ENCODE peak calls at places on chromosomes 13 and 19, in nine cellular contexts. One of them, this sample, is unnamed.

GRCh38 chr13:39415003-39415402 is 188.0 kb downstream of the LHFPL6 start:
- DNase-seq in heart left ventricle: no peak
- DNase-seq in cardiac fibroblast: peak; percentile 78
- DNase-seq in coronary artery: no peak
- DNase-seq in mucosa of descending colon: no peak
- DNase-seq in uterus: peak; percentile 41
- DNase-seq in GM12865: no peak
- DNase-seq in fibroblast of lung: peak; percentile 72
- DNase-seq in BE2C: no peak
- DNase-seq in this sample: no peak

GRCh38 chr13:76976488-76976887 is 15.4 kb upstream of the CLN5 start:
- DNase-seq in heart left ventricle: no peak
- DNase-seq in cardiac fibroblast: no peak
- DNase-seq in coronary artery: no peak
- DNase-seq in mucosa of descending colon: no peak
- DNase-seq in uterus: no peak
- DNase-seq in GM12865: no peak
- DNase-seq in fibroblast of lung: no peak
- DNase-seq in BE2C: no peak
- DNase-seq in this sample: no peak

GRCh38 chr13:33017410-33017929 is 1.2 kb downstream of the KL start:
- DNase-seq in heart left ventricle: no peak
- DNase-seq in cardiac fibroblast: peak; percentile 48
- DNase-seq in coronary artery: no peak
- DNase-seq in mucosa of descending colon: peak; percentile 54
- DNase-seq in uterus: peak; percentile 41
- DNase-seq in GM12865: peak; percentile 94
- DNase-seq in fibroblast of lung: peak; percentile 16
- DNase-seq in BE2C: no peak
- DNase-seq in this sample: no peak

GRCh38 chr13:94435604-94436226 is 43.8 kb downstream of the DCT start:
- DNase-seq in heart left ventricle: no peak
- DNase-seq in cardiac fibroblast: peak; percentile 68
- DNase-seq in coronary artery: no peak
- DNase-seq in mucosa of descending colon: no peak
- DNase-seq in uterus: no peak
- DNase-seq in GM12865: peak; percentile 49
- DNase-seq in fibroblast of lung: peak; percentile 80
- DNase-seq in BE2C: no peak
- DNase-seq in this sample: no peak

GRCh38 chr19:46944918-46945628 is 74.6 kb upstream of the NPAS1 start:
- DNase-seq in heart left ventricle: peak; percentile 75
- DNase-seq in cardiac fibroblast: peak; percentile 62
- DNase-seq in coronary artery: peak; percentile 89
- DNase-seq in mucosa of descending colon: peak; percentile 62
- DNase-seq in uterus: peak; percentile 50
- DNase-seq in GM12865: no peak
- DNase-seq in fibroblast of lung: peak; percentile 66
- DNase-seq in BE2C: peak; percentile 40
- DNase-seq in this sample: no peak

GRCh38 chr19:305240-306150 is 14.3 kb upstream of the PLPP2 start:
- DNase-seq in heart left ventricle: peak; percentile 54
- DNase-seq in cardiac fibroblast: no peak
- DNase-seq in coronary artery: peak; percentile 61
- DNase-seq in mucosa of descending colon: no peak
- DNase-seq in uterus: peak; percentile 10
- DNase-seq in GM12865: no peak
- DNase-seq in fibroblast of lung: no peak
- DNase-seq in BE2C: no peak
- DNase-seq in this sample: no peak

GRCh38 chr19:31113250-31113685 is 236.0 kb downstream of the TSHZ3 start:
- DNase-seq in heart left ventricle: no peak
- DNase-seq in cardiac fibroblast: peak; percentile 38
- DNase-seq in coronary artery: no peak
- DNase-seq in mucosa of descending colon: no peak
- DNase-seq in uterus: no peak
- DNase-seq in GM12865: no peak
- DNase-seq in fibroblast of lung: no peak
- DNase-seq in BE2C: no peak
- DNase-seq in this sample: no peak

GRCh38 chr13:44770951-44771350 is 194.8 kb upstream of the TSC22D1 start:
- DNase-seq in heart left ventricle: no peak
- DNase-seq in cardiac fibroblast: no peak
- DNase-seq in coronary artery: no peak
- DNase-seq in mucosa of descending colon: no peak
- DNase-seq in uterus: no peak
- DNase-seq in GM12865: no peak
- DNase-seq in fibroblast of lung: no peak
- DNase-seq in BE2C: no peak
- DNase-seq in this sample: no peak

DNA sequence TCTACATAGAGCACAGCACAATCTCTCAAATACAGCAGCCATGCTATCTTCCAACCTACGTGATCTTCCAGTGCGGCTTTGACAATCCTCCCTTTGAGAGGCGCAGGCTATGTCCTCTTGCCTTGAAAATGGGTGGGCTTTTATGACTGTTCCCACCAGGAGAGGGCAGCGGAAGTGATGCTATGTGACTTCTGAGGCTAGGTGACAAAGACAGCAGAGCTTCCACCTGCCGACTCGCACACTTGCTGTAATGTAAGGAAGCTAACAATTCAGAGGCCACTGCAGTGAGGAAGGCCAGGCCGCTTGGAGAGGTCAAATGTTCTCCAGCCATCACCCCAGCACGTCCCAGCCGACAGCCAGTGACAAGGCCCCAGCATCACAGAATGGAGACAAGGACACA is 65.8 kb downstream of the MRPL57 start:
- DNase-seq in heart left ventricle: no peak
- DNase-seq in cardiac fibroblast: no peak
- DNase-seq in coronary artery: no peak
- DNase-seq in mucosa of descending colon: no peak
- DNase-seq in uterus: no peak
- DNase-seq in GM12865: no peak
- DNase-seq in fibroblast of lung: no peak
- DNase-seq in BE2C: peak; percentile 28
- DNase-seq in this sample: no peak
- TF ChIP-seq CTCF in heart left ventricle: no peak
- TF ChIP-seq CTCF in cardiac fibroblast: no peak
- TF ChIP-seq CTCF in coronary artery: no peak
- TF ChIP-seq CTCF in mucosa of descending colon: no peak
- TF ChIP-seq CTCF in uterus: no peak
- TF ChIP-seq CTCF in GM12865: no peak
- TF ChIP-seq CTCF in fibroblast of lung: no peak
- TF ChIP-seq CTCF in BE2C: peak; percentile 35
- TF ChIP-seq CTCF in this sample: no peak

DNA sequence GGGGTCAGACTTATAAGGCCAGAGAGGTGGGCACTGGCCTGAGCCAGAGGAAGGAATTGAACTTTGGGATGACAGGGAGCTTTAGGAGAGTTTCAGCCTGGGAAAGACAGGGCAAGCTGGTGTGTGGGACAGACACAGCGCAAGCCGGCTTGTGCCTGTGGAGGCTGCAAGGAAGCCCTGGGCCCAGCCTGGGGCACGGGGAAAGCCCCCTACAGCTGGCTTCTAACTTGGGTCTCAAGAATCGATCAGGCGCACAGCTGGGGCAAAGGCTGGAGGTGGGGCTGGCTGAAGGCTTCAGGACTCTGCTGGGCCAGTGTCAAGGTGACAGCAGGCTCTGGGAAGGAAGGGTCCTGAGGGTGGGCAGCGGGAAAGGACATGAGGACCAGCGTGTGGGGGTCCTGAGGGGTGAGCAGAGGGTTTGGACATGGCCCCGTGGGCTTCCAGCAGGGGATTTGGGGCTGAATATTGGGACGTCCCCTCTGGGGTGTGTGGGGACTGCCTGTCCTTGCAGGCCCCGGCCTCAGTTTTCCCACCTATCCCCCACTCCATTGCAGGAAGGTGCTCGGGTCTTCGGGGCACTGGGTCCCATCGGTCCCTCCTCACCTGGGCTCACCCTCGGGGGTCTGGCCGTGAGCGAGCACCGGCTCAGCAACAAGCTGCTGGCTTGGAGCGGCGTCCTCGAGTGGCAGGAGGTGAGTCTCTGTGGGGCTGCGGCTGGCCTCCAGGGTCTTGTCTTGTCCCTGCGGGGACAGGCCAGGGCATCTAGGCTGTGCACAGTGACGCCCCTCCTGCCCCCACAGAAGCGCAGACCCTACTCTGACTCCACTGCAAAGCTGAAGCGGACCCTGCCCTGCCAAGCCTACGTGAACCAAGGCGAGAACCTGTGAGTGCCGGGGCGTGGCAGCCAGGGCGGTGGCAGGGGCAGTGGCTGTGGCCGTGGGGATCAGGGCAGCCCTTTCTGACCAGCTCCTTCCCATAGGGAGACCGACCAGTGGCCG is 3.2 kb downstream of the PTOV1 start:
- DNase-seq in heart left ventricle: peak; percentile 65
- DNase-seq in cardiac fibroblast: no peak
- DNase-seq in coronary artery: no peak
- DNase-seq in mucosa of descending colon: peak; percentile 39
- DNase-seq in uterus: no peak
- DNase-seq in GM12865: no peak
- DNase-seq in fibroblast of lung: no peak
- DNase-seq in BE2C: no peak
- DNase-seq in this sample: no peak
- H3K4me3 ChIP-seq in heart left ventricle: no peak overlapping the region
- H3K4me3 ChIP-seq in cardiac fibroblast: no peak overlapping the region
- H3K4me3 ChIP-seq in coronary artery: no peak overlapping the region
- H3K4me3 ChIP-seq in mucosa of descending colon: no peak overlapping the region
- H3K4me3 ChIP-seq in uterus: no peak overlapping the region
- H3K4me3 ChIP-seq in GM12865: no peak overlapping the region
- H3K4me3 ChIP-seq in fibroblast of lung: no peak overlapping the region
- H3K4me3 ChIP-seq in BE2C: no peak overlapping the region
- H3K4me3 ChIP-seq in this sample: no peak overlapping the region

GRCh38 chr19:50537769-50538230 is 24.1 kb upstream of the ASPDH start:
- DNase-seq in heart left ventricle: peak; percentile 85
- DNase-seq in cardiac fibroblast: peak; percentile 84
- DNase-seq in coronary artery: no peak
- DNase-seq in mucosa of descending colon: peak; percentile 78
- DNase-seq in uterus: peak; percentile 47
- DNase-seq in GM12865: peak; percentile 84
- DNase-seq in fibroblast of lung: peak; percentile 67
- DNase-seq in BE2C: peak; percentile 92
- DNase-seq in this sample: peak; percentile 28

GRCh38 chr19:50535672-50536071 is 22.0 kb upstream of the ASPDH start:
- DNase-seq in heart left ventricle: no peak
- DNase-seq in cardiac fibroblast: no peak
- DNase-seq in coronary artery: peak; percentile 72
- DNase-seq in mucosa of descending colon: no peak
- DNase-seq in uterus: no peak
- DNase-seq in GM12865: no peak
- DNase-seq in fibroblast of lung: no peak
- DNase-seq in BE2C: peak; percentile 12
- DNase-seq in this sample: no peak

GRCh38 chr19:50534478-50534877 is 20.8 kb upstream of the ASPDH start:
- DNase-seq in heart left ventricle: no peak
- DNase-seq in cardiac fibroblast: no peak
- DNase-seq in coronary artery: no peak
- DNase-seq in mucosa of descending colon: no peak
- DNase-seq in uterus: no peak
- DNase-seq in GM12865: peak; percentile 68
- DNase-seq in fibroblast of lung: no peak
- DNase-seq in BE2C: no peak
- DNase-seq in this sample: no peak

GRCh38 chr19:50537306-50537685 is 23.6 kb upstream of the ASPDH start:
- DNase-seq in heart left ventricle: no peak
- DNase-seq in cardiac fibroblast: no peak
- DNase-seq in coronary artery: no peak
- DNase-seq in mucosa of descending colon: no peak
- DNase-seq in uterus: no peak
- DNase-seq in GM12865: no peak
- DNase-seq in fibroblast of lung: no peak
- DNase-seq in BE2C: no peak
- DNase-seq in this sample: no peak

DNA sequence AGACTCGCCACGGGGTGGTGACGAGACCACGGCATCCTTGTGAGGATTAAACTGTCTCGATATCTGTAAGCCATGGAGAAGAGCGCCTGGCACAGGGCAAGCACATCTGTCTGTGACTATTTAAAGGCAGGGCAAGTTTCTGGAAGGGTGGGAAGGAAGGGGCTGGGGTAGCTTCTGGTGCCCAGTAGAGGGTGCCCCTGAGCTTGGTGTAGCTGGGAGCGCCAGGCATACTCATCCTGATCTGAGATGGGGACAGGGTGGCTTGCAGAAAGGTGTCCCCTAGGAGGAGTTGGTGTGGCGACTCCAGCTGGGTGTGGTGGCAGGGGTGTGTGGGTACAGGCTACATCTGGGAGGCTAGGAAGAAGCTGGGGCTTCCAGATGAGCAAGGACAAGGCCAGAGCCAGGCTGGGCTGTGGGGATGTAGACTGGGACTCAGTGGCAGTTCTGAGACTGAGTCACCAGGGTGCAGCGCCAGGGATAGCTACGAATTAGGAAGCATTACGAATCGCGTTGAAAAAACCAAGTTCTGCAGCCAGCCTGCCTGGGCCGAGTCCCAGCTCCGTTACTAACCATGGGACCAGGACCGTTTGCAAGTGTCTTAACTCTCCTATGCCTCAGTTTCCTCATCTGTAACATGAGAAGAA is 23.1 kb upstream of the ASPDH start:
- DNase-seq in heart left ventricle: no peak
- DNase-seq in cardiac fibroblast: no peak
- DNase-seq in coronary artery: no peak
- DNase-seq in mucosa of descending colon: no peak
- DNase-seq in uterus: no peak
- DNase-seq in GM12865: no peak
- DNase-seq in fibroblast of lung: no peak
- DNase-seq in BE2C: no peak
- DNase-seq in this sample: no peak
- TF ChIP-seq CTCF in heart left ventricle: no peak
- TF ChIP-seq CTCF in cardiac fibroblast: no peak
- TF ChIP-seq CTCF in coronary artery: no peak
- TF ChIP-seq CTCF in mucosa of descending colon: no peak
- TF ChIP-seq CTCF in uterus: no peak
- TF ChIP-seq CTCF in GM12865: peak; percentile 6
- TF ChIP-seq CTCF in fibroblast of lung: no peak
- TF ChIP-seq CTCF in BE2C: no peak
- TF ChIP-seq CTCF in this sample: no peak

DNA sequence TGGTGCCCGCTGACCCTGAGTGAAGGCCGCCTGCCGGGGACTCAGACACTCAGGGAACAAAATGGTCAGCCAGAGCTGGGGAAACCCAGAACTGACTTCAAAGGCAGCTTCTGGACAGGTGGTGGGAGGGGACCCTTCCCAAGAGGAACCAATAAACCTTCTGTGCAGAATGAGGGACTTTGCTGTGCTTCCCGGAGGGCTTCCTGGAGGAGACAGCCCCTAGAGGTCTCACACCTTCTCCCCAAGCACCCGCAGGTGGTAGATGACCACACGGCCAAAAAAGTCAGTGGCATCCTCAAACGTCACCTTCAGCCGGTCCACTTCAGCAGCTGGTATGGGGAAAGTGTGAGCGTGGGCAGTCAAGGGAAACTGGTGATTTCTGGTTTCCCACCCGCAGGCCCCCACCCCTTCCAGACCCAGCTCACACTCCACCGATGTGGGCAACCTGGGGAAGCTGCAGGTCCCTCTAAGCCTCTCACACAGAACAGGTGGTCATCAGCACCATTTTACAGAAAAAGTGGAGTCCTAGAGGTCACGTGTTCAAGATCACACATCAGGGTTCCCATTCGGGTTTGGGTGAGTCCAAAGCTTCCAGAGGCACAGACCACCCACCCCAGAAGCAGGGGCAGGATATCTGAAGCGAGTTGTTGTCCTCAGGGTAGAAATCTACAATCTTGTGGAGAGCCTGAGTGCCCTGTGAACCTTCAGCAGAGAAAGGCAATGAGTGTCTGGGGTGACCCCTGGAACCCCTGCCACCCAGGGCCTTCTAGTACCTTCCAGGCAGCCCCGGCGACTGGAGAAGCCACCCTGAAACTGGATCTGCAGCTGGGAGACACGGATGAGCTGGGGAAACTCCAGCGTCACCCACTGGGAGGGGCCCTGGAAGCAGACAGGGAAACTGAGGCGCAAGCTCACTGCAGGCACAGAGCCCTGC is 1.2 kb downstream of the NR2C2AP start:
- DNase-seq in heart left ventricle: no peak
- DNase-seq in cardiac fibroblast: no peak
- DNase-seq in coronary artery: no peak
- DNase-seq in mucosa of descending colon: no peak
- DNase-seq in uterus: no peak
- DNase-seq in GM12865: no peak
- DNase-seq in fibroblast of lung: no peak
- DNase-seq in BE2C: no peak
- DNase-seq in this sample: no peak
- H3K4me3 ChIP-seq in heart left ventricle: peak overlapping the region; percentile 69
- H3K4me3 ChIP-seq in cardiac fibroblast: peak overlapping the region; percentile 2
- H3K4me3 ChIP-seq in coronary artery: peak overlapping the region; percentile 76
- H3K4me3 ChIP-seq in mucosa of descending colon: no peak overlapping the region
- H3K4me3 ChIP-seq in uterus: peak overlapping the region; percentile 48
- H3K4me3 ChIP-seq in GM12865: peak overlapping the region; percentile 86
- H3K4me3 ChIP-seq in fibroblast of lung: peak overlapping the region; percentile 54
- H3K4me3 ChIP-seq in BE2C: peak overlapping the region; percentile 90
- H3K4me3 ChIP-seq in this sample: peak overlapping the region; percentile 67

This sample was measured in AG04449.